ENCODE peak calls at places on chromosomes 7 and 10, in six cellular contexts. Q is NCI-H345, G is activated T-cell treated with anti-CD3 and anti-CD28 coated beads for 4 hours, V is adrenal gland, L is A172, R is WERI-Rb-1. Z is an unnamed sample.

GRCh38 chr10:103333934-103334520 is 16.9 kb downstream of the PCGF6 start:
- DNase-seq in Q (peak), G (no peak), V (no peak), L (peak), R (no peak), Z (no peak)

GRCh38 chr10:44397476-44398225 is 12.8 kb upstream of the CXCL12 start:
- DNase-seq in Q (no peak), G (no peak), V (no peak), L (peak), R (no peak), Z (no peak)

GRCh38 chr10:7337431-7338171 is 73.2 kb downstream of the SFMBT2 start:
- DNase-seq in Q (no peak), G (no peak), V (peak), L (no peak), R (no peak), Z (no peak)

GRCh38 chr7:102318482-102318971 is 31.9 kb downstream of the SH2B2 start:
- DNase-seq in Q (no peak), G (no peak), V (peak), L (peak), R (no peak), Z (no peak)

GRCh38 chr7:76262683-76263402 is 39.6 kb upstream of the HSPB1 start:
- DNase-seq in Q (peak), G (no peak), V (peak), L (peak), R (peak), Z (peak)

GRCh38 chr10:120578123-120578522 is 121.1 kb downstream of the PLPP4 start:
- DNase-seq in Q (no peak), G (no peak), V (no peak), L (no peak), R (no peak), Z (no peak)

GRCh38 chr7:16803881-16804673 is 722 bp downstream of the AGR2 start:
- DNase-seq in Q (no peak), G (no peak), V (no peak), L (no peak), R (no peak), Z (no peak)

GRCh38 chr10:69861251-69862240 is 59.8 kb downstream of the COL13A1 start:
- DNase-seq in Q (no peak), G (no peak), V (no peak), L (peak), R (peak), Z (no peak)

GRCh38 chr7:155710035-155710434 is 65.6 kb downstream of the RBM33 start:
- DNase-seq in Q (no peak), G (no peak), V (no peak), L (no peak), R (no peak), Z (no peak)

GRCh38 chr10:23516530-23516929 is 77.7 kb downstream of the OTUD1 start:
- DNase-seq in Q (no peak), G (no peak), V (peak), L (peak), R (no peak), Z (no peak)

GRCh38 chr7:36906448-36906847 is 182.2 kb upstream of the AOAH start:
- DNase-seq in Q (no peak), G (no peak), V (no peak), L (no peak), R (no peak), Z (no peak)

GRCh38 chr10:118950190-118950658 is 79.3 kb upstream of the NANOS1 start:
- DNase-seq in Q (no peak), G (no peak), V (peak), L (peak), R (no peak), Z (no peak)

GRCh38 chr7:74502216-74502891 is 48.6 kb downstream of the GTF2IRD1 start:
- DNase-seq in Q (peak), G (no peak), V (peak), L (no peak), R (no peak), Z (no peak)

GRCh38 chr10:73876971-73877370 is 2.6 kb upstream of the CAMK2G start:
- DNase-seq in Q (no peak), G (no peak), V (no peak), L (peak), R (no peak), Z (no peak)

GRCh38 chr7:68733219-68734143 is 864.8 kb upstream of the AUTS2 start:
- DNase-seq in Q (no peak), G (no peak), V (no peak), L (no peak), R (no peak), Z (no peak)

Z was measured in testis.